ENCODE peak calls at places on chromosome 2, in six cellular contexts. V, S, R, A, L and Z are unnamed samples. For H3K27me3, the result is how much of the 10 kb centered on the place peaks cover.

GRCh38 chr2:101999122-101999789 is 7.5 kb downstream of the IL1R2 start:
- DNase-seq in A (no peak), V (no peak), L (peak), R (peak), S (no peak), Z (no peak)

GRCh38 chr2:6418316-6418715 is 447.4 kb downstream of the CMPK2 start:
- DNase-seq in S (no peak), R (no peak), V (no peak), L (no peak), A (no peak), Z (no peak)

GRCh38 chr2:66872056-66872821 is 437.3 kb downstream of the MEIS1 start:
- DNase-seq in A (no peak), V (no peak), S (no peak), L (peak), R (no peak), Z (no peak)

GRCh38 chr2:54708584-54709340 is 14.7 kb upstream of the EML6 start:
- DNase-seq in S (no peak), A (peak), V (peak), R (peak), L (no peak), Z (peak)

GRCh38 chr2:45172993-45173392 is 163.7 kb upstream of the SIX2 start:
- DNase-seq in V (no peak), L (no peak), S (no peak), R (no peak), A (no peak), Z (no peak)

GRCh38 chr2:19738707-19739106 is 163.1 kb downstream of the TTC32 start:
- DNase-seq in V (no peak), S (no peak), A (no peak), R (no peak), L (peak), Z (no peak)

GRCh38 chr2:69579561-69579960 is 64.0 kb downstream of the AAK1 start:
- DNase-seq in S (no peak), A (no peak), R (no peak), V (no peak), L (no peak), Z (no peak)

GRCh38 chr2:119823734-119824334 is 64.1 kb downstream of the PTPN4 start:
- DNase-seq in A (no peak), L (peak), S (peak), R (no peak), V (no peak), Z (peak)

GRCh38 chr2:217893440-217893839 is 109.4 kb downstream of the TNS1 start:
- DNase-seq in V (no peak), S (no peak), L (no peak), A (no peak), R (peak), Z (no peak)

GRCh38 chr2:217895070-217895635 is 107.6 kb downstream of the TNS1 start:
- DNase-seq in A (no peak), V (no peak), L (no peak), S (no peak), R (no peak), Z (no peak)

GRCh38 chr2:217890445-217890844 is 112.3 kb downstream of the TNS1 start:
- DNase-seq in A (no peak), S (peak), V (peak), L (peak), R (no peak), Z (no peak)

GRCh38 chr2:217889656-217890055 is 113.1 kb downstream of the TNS1 start:
- DNase-seq in R (no peak), V (no peak), L (no peak), S (no peak), A (no peak), Z (no peak)

DNA sequence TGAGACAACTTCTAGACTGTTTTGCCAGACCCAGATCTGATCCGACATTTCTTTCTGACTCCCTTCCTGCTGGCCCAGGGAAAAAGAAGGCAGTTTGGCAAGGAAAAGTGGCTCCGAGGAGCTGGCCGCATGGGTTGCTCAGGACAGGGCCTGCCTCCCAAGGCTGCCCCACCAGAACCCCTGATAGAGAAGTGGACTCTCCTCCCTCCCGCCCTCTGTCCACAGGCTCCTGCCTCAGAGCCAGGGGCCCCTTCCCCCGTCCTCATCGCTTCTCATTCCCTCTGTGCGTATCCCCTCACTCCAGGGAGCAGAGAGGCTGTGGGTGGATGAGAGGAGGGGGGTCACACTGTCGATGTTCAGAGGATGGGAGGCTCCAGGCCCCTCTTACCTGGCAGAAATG is 110.2 kb downstream of the TNS1 start:
- DNase-seq in V (no peak), S (no peak), L (no peak), A (no peak), R (no peak), Z (no peak)
- H3K27ac ChIP-seq in V (peak), S (no peak), L (no peak), A (no peak), R (peak), Z (no peak)

GRCh38 chr2:219022616-219023015 is 18.7 kb downstream of the CFAP65 start:
- DNase-seq in V (no peak), L (no peak), S (no peak), R (no peak), A (no peak), Z (no peak)

GRCh38 chr2:219022041-219022440 is 19.3 kb downstream of the CFAP65 start:
- DNase-seq in L (no peak), A (no peak), S (no peak), R (no peak), V (no peak), Z (no peak)

GRCh38 chr2:219021591-219021990 is 19.7 kb downstream of the CFAP65 start:
- DNase-seq in S (no peak), V (no peak), L (no peak), A (no peak), R (no peak), Z (no peak)

GRCh38 chr2:219019436-219019835 is 21.9 kb downstream of the CFAP65 start:
- DNase-seq in L (no peak), V (no peak), R (no peak), S (no peak), A (no peak), Z (no peak)

GRCh38 chr2:219020604-219021365 is 20.5 kb downstream of the CFAP65 start:
- DNase-seq in A (no peak), L (no peak), R (peak), V (no peak), S (no peak), Z (no peak)
- H3K27me3 ChIP-seq in A (under half), L (half or more), R (under half), V (under half), S (under half), Z (under half)

DNA sequence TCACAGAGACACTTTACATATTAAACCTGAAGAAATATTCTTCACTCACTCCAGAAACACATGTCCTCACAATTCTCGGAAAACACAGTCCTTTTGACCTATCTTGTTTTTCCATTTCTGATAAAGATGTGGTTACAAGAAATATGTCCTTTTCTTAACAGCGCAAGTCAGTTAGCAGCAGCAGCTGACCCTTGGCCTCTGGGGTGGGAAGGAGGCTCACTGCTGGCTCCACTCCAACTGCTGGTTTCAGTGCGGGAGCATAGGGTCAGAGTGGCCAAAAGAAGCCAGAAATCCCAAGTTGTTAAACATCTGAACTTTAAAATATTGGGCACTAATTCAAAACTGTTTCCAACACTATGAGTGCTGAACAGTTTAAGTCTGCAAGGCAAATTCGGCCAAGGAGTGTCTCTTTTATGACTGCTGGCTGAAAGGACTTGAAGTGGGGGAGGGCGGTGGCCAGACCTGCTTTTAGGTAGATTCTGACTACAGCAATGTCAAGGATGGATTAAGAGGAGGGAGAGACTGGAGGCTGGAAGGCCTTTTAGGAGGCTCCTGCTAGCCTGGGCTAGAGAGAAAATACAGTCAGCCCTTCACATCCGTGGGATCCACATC is 12.3 kb upstream of the TMEM214 start:
- DNase-seq in A (no peak), L (no peak), V (peak), R (peak), S (peak), Z (no peak)
- TF ChIP-seq CTCF in A (no peak), L (no peak), V (no peak), R (no peak), S (no peak), Z (no peak)

DNA sequence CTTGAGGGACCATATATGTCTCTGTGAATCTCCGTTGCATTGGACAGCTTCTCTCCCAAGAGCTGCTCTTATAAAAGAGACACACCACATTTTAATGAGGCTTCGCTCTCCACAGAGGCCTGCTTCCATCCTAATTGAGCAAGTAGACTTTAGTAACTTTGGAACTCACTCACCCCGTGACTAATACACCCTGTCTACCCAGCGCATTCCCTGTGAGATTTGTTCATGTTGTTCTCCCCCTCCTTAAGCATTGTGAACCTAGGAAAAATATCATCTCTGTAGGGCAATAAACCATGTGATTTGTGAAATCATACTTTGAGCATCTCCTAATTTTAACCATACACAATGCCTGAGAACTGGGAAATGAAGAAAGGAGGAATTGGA is 56.9 kb downstream of the MCFD2 start:
- DNase-seq in S (no peak), L (peak), R (no peak), V (no peak), A (no peak), Z (no peak)
- H3K27ac ChIP-seq in S (no peak), L (peak), R (peak), V (no peak), A (no peak), Z (no peak)

DNA sequence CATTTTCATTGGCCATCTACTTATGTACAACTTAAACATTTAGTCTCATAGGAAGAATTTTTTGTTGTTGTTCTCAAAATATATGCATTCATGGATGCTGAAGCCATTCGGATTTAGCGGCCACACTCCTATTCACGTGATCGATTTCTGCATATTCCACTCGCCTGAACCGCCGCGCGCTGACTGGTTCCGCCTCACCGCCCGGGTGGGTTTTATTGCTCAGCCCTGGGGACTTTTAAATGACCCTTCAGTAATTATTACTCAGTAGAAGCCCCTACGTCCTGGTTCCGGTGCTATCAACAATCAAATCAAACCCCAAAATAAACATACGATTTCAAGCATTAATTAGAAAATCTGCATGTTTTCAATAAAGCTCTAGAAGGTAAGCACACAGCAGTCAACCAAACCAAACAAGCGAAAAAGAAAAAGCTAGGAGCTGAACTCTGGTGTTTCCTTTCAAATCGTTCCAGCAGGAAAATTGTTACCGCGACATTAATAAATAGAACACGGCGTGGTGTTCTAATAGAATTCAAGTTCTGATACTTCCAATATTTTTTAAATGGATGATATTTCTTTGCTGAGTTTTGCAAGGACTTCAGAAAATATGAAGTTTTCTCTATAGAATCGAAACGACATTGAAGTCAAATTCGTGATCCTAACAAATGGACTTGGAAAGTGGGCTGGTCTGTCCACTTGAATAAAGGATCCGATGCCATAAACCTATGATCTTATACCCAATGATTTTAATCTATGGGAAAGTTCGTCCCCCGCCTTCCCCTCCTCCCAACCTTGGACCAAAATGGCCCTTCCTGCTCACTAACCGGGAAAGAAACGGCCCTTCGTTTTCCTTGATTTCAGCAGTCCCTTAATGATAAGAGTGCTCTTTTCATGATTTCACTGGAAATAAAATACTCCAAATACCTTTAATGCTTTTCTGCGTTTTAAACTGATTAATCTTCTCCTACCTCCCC is 9.2 kb downstream of the PAX3 start:
- DNase-seq in V (no peak), S (no peak), R (no peak), L (no peak), A (no peak), Z (peak)
- H3K27me3 ChIP-seq in V (half or more), S (under half), R (under half), L (half or more), A (half or more), Z (half or more)

GRCh38 chr2:95526360-95527341 is 42.1 kb upstream of the TRIM43B start:
- DNase-seq in A (no peak), R (peak), L (peak), V (peak), S (peak), Z (no peak)
- TF ChIP-seq CTCF in A (no peak), R (no peak), L (peak), V (peak), S (no peak), Z (no peak)

GRCh38 chr2:168188011-168188410 is 59.4 kb downstream of the STK39 start:
- DNase-seq in R (no peak), L (no peak), V (no peak), S (no peak), A (no peak), Z (no peak)

GRCh38 chr2:168183308-168183997 is 63.9 kb downstream of the STK39 start:
- DNase-seq in V (no peak), S (no peak), L (no peak), A (no peak), R (peak), Z (no peak)

GRCh38 chr2:168184896-168185513 is 62.4 kb downstream of the STK39 start:
- DNase-seq in A (no peak), L (no peak), V (no peak), R (no peak), S (no peak), Z (no peak)

GRCh38 chr2:168185583-168186274 is 61.7 kb downstream of the STK39 start:
- DNase-seq in L (no peak), R (no peak), V (no peak), S (no peak), A (no peak), Z (no peak)

DNA sequence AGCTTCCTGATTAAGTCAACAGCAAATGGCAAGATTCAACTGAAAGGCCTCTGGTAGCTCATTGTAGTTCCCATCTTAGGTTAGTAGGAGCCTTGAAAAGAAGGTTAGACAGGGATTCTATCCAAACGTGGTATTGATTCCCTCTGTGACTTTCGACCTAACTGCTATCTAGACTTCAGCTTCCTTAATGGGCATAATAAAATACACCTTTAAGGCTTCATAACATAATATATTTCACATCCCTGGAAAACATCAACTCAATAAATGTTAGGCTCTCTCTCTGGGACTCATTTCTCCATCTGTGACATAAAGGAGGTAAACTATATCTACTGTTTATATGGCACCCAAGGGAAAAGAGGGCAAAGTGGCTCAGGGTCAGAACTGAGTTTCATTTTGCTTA is 60.9 kb downstream of the STK39 start:
- DNase-seq in S (no peak), R (no peak), L (no peak), A (no peak), V (no peak), Z (no peak)
- H3K27ac ChIP-seq in S (no peak), R (no peak), L (no peak), A (no peak), V (no peak), Z (no peak)

DNA sequence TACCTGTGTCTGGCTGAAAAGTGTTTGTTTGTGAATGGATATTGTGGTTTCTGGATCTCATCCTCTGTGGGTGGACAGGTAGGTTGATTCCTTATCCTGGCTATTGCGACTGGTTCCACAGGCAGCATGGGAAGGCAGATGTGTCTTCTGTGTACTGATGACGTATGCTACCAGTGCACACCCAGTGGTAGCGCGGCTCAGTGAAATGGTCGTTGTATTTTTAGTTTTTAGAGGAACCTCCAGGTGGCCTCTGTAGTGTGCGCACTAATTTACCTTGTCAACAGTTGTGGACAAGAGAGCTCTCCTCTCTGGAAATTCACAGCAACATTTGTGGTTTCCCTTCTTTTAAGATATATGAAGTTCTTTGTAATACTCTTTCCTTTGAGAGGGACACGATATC is 52.5 kb downstream of the CCDC74A start:
- DNase-seq in L (no peak), A (no peak), S (no peak), R (no peak), V (no peak), Z (no peak)
- H3K27me3 ChIP-seq in L (under half), A (under half), S (under half), R (under half), V (under half), Z (under half)

GRCh38 chr2:225042800-225043167 is 516 bp upstream of the DOCK10 start:
- DNase-seq in R (no peak), A (no peak), V (no peak), L (no peak), S (no peak), Z (no peak)

GRCh38 chr2:225040862-225041209 is 1.4 kb downstream of the DOCK10 start:
- DNase-seq in A (no peak), L (peak), R (no peak), V (peak), S (peak), Z (peak)

GRCh38 chr2:225038076-225038571 is 4.1 kb downstream of the DOCK10 start:
- DNase-seq in V (no peak), S (no peak), R (no peak), A (no peak), L (no peak), Z (no peak)

GRCh38 chr2:225041871-225042799 is at the start of gene DOCK10:
- DNase-seq in V (peak), S (peak), L (peak), A (peak), R (peak), Z (peak)

DNA sequence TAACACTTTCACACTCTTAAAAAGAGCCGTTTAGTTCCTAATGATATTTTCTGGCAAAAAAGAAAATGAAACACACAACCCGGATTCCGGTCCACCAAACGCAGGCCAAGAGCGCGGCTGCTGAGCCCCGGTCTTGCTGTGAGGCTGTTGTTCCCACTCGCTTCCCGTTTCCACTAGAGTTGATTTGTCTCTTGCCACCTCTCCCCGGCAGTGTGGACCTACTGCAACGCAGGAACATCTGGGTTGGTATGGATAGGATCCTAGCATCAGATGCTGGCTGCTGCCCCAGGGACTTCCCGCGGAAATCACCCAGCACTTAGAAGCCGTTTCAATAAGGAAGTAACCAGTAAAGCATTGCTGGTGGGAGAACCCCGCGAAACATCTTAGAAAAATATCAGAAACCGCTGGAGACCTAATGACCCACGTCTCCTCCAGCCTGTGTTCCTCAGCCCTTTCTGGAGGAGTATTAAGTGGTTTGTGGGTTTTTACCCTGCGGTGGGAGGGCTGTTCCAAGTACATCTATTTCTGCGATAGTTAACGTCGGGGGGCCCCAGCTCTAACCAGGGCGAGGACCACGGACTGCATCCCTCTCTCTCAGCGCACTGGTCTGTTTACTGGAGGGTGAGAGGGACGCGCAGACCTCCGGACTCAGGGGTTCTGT is 928 bp downstream of the DOCK10 start:
- DNase-seq in L (peak), A (peak), R (peak), V (peak), S (peak), Z (peak)
- TF ChIP-seq CTCF in L (no peak), A (no peak), R (no peak), V (no peak), S (no peak), Z (no peak)